ENCODE peak calls at places on chromosomes 7 and 10, in seven cellular contexts. V is dorsolateral prefrontal cortex, H is fibroblast of villous mesenchyme, U is astrocyte of the spinal cord, A is endothelial cell, S is body of pancreas, D is heart right ventricle. O is an unnamed sample.

GRCh38 chr10:94131885-94132284 is 138.2 kb downstream of the PLCE1 start:
- DNase-seq in V (no peak), H (peak; percentile 58), U (peak; percentile 50), A (no peak), S (no peak), D (no peak), O (no peak)

GRCh38 chr10:1369197-1369596 is 313.0 kb downstream of the WDR37 start:
- DNase-seq in V (no peak), H (no peak), U (no peak), A (no peak), S (no peak), D (no peak), O (no peak)

GRCh38 chr10:4062751-4063150 is 277.7 kb upstream of the KLF6 start:
- DNase-seq in V (no peak), H (no peak), U (no peak), A (no peak), S (no peak), D (no peak), O (no peak)

GRCh38 chr10:51937313-51937712 is 237.9 kb upstream of the CSTF2T start:
- DNase-seq in V (no peak), H (peak; percentile 63), U (peak; percentile 68), A (no peak), S (no peak), D (no peak), O (no peak)

GRCh38 chr7:119984247-119984646 is 288.7 kb upstream of the KCND2 start:
- DNase-seq in V (no peak), H (no peak), U (no peak), A (no peak), S (no peak), D (no peak), O (no peak)

GRCh38 chr7:102004831-102005230 is 187.4 kb downstream of the CUX1 start:
- DNase-seq in V (no peak), H (peak; percentile 52), U (no peak), A (no peak), S (no peak), D (no peak), O (no peak)

GRCh38 chr10:71840177-71840711 is 10.8 kb downstream of the PSAP start:
- DNase-seq in V (peak; percentile 67), H (peak; percentile 97), U (peak; percentile 94), A (peak; percentile 77), S (peak; percentile 70), D (peak; percentile 76), O (no peak)

GRCh38 chr10:60147025-60147424 is 240.7 kb upstream of the CCDC6 start:
- DNase-seq in V (no peak), H (no peak), U (no peak), A (no peak), S (no peak), D (no peak), O (no peak)

GRCh38 chr7:431658-432111 is 88.0 kb downstream of the PDGFA start:
- DNase-seq in V (peak; percentile 57), H (no peak), U (peak; percentile 24), A (no peak), S (no peak), D (no peak), O (no peak)

GRCh38 chr10:125883198-125883597 is 2.1 kb upstream of the DHX32 start:
- DNase-seq in V (no peak), H (no peak), U (no peak), A (no peak), S (no peak), D (no peak), O (no peak)

GRCh38 chr7:98943336-98943735 is 65.0 kb downstream of the TRRAP start:
- DNase-seq in V (no peak), H (no peak), U (no peak), A (no peak), S (no peak), D (no peak), O (no peak)

DNA sequence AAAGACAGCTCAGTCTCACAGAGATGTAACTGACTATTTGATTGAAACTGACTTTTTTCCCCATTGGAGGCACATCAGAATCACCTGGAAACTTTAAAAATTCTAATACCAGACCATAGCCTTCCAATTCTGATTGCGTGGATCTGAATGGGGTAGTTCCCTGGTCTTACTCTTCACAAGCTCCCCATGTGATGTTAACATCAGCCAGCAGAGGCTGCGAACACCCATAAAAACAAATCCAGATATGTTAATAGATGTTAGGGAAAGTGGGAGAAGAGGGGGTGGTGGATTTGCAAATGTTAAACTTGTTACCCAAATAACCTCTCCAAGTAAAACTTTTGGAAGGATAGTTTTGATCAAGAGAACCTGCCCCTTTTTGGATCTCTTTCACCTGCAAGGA is 1133.4 kb downstream of the CNTNAP2 start:
- DNase-seq in V (no peak), H (no peak), U (no peak), A (no peak), S (no peak), D (no peak), O (no peak)
- TF ChIP-seq CTCF in V (peak; percentile 20), H (no peak), U (no peak), A (no peak), S (no peak), D (no peak), O (no peak)

DNA sequence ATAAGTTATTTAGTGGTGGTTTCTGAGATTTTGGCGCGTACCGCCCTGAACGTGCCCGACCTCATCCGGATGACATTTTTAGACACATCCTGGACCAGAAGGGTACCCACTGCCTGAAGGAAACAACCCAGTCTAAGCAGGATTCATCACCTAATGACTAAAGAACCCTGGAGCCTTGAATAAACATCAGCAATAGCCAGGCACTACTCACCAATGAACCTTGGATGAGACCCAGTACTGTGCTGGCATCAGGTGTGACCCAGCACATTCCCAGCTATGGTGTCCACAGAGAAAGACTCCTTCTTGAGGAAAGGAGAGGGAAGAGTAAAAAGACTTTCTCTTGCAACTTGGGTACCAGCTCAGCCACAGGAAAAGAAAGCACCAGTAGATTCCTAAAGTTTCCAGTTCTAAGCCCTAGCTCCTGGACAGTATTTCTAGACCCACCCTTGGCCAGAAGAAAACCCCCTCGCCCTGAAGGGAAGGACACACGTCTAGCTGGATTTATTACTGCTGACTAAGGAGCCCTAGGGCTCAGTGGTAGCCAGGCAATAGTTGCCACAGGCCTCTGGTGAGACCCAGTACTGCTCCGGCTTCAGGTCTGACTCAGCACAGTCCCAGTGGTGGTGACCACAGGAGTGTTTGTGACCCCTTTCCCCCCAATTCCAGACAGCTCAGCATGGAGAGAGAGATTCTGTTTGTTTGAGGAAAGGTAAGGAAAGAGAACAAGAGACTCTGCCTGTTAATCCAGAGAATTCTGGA is 32.5 kb downstream of the ZNF277 start:
- DNase-seq in V (no peak), H (no peak), U (peak; percentile 52), A (no peak), S (peak; percentile 10), D (no peak), O (no peak)
- TF ChIP-seq CTCF in V (no peak), H (no peak), U (no peak), A (no peak), S (no peak), D (no peak), O (no peak)

GRCh38 chr7:128891110-128891941 is 19.2 kb downstream of the KCP start:
- DNase-seq in V (no peak), H (no peak), U (no peak), A (no peak), S (peak; percentile 14), D (no peak), O (no peak)
- TF ChIP-seq CTCF in V (no peak), H (no peak), U (no peak), A (no peak), S (no peak), D (no peak), O (no peak)

DNA sequence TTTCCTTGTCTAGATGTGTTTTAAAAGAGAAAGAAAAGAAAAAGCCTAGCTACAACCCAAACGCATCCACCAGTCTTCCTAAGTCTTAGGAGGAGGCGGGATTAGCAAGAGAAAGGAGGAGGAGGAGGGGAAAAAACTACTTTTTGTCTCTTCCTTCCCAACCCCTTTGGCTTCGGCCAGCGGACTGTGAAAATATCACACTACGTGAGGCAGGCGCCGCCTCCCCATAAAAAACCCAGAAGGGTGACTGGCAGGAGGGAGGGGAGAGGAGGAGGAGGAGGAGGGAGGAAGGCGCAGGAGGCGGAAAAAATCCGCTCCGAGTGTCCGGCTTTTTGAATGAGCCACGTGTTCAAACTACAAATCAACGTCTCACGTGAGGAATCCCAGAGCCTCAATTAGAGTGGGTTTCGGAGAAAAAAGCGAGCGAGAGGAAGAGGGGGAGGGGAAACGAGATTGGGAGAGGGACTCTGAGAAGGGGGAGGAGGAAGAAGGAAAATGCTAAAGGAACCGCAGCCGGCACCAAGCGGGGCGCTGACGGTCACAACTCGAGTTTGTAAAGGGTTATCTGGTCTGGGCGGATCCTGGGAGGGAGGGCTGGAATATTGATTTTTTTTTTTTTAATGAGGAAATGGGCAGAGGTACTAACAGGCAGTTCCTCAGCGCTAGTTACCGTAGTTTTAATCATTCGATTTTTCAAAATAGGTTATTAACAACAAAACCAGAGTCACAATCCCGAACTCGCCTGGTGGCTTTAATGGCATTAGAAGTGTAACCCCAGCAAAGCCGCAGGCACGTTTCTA is at the start of gene IGF2BP3:
- DNase-seq in V (no peak), H (peak; percentile 98), U (peak; percentile 98), A (peak; percentile 86), S (no peak), D (no peak), O (peak; percentile 77)
- TF ChIP-seq CTCF in V (no peak), H (no peak), U (no peak), A (no peak), S (no peak), D (no peak), O (no peak)

O was measured in GM13976.